ENCODE peak calls at places on chromosomes 3 and 15, in seven cellular contexts. I is gastrocnemius medialis, Y is BE2C, N is uterus, Z is lung, T is A549, R is neural progenitor cell. P is an unnamed sample.
A peak's percentile ranks its signal among the peaks of the same experiment; 100 is the strongest.

GRCh38 chr3:32630266-32630665 is 54.7 kb upstream of the CNOT10 start:
- DNase-seq in T (peak; percentile 28), N (no peak), I (no peak), Z (no peak), R (no peak), Y (no peak), P (no peak)

GRCh38 chr15:73078722-73079121 is 26.5 kb downstream of the NEO1 start:
- DNase-seq in I (no peak), R (peak; percentile 25), T (peak; percentile 28), N (no peak), Z (peak; percentile 48), Y (no peak), P (no peak)

GRCh38 chr3:30462725-30463124 is 143.7 kb upstream of the TGFBR2 start:
- DNase-seq in R (no peak), N (no peak), Y (no peak), T (no peak), I (no peak), Z (no peak), P (no peak)

GRCh38 chr3:86787091-86787490 is 203.9 kb downstream of the VGLL3 start:
- DNase-seq in Y (no peak), I (no peak), N (no peak), T (peak; percentile 48), R (no peak), Z (no peak), P (no peak)

GRCh38 chr15:70488002-70488605 is 275.3 kb downstream of the UACA start:
- DNase-seq in I (no peak), T (peak; percentile 80), Z (peak; percentile 78), N (peak; percentile 71), R (peak; percentile 74), Y (peak; percentile 72), P (peak; percentile 80)

GRCh38 chr15:53256043-53256442 is 465.9 kb upstream of the ONECUT1 start:
- DNase-seq in N (no peak), I (no peak), T (no peak), R (no peak), Z (no peak), Y (no peak), P (no peak)

GRCh38 chr3:43379343-43379742 is 93.0 kb downstream of the SNRK start:
- DNase-seq in Z (no peak), T (no peak), N (peak; percentile 41), I (no peak), Y (no peak), R (no peak), P (peak; percentile 21)

GRCh38 chr3:194967126-194968117 is 281.7 kb downstream of the FAM43A start:
- DNase-seq in T (no peak), R (no peak), I (no peak), N (no peak), Y (no peak), Z (no peak), P (peak; percentile 8)

GRCh38 chr3:177482048-177482741 is 284.9 kb upstream of the TBL1XR1 start:
- DNase-seq in T (no peak), Y (no peak), Z (no peak), N (no peak), R (no peak), I (no peak), P (no peak)

GRCh38 chr15:40847225-40847961 is 3.5 kb downstream of the SPINT1 start:
- DNase-seq in N (no peak), Y (peak; percentile 56), T (peak; percentile 64), R (peak; percentile 76), I (no peak), Z (peak; percentile 84), P (no peak)

GRCh38 chr3:29441020-29441324 is 160.1 kb downstream of the RBMS3 start:
- DNase-seq in Y (no peak), R (no peak), I (no peak), Z (no peak), T (no peak), N (no peak), P (no peak)

GRCh38 chr3:17122758-17123157 is 238.0 kb downstream of the PLCL2 start:
- DNase-seq in T (no peak), N (no peak), Z (peak; percentile 22), I (no peak), R (no peak), Y (no peak), P (no peak)

GRCh38 chr3:62757045-62757444 is 118.2 kb downstream of the CADPS start:
- DNase-seq in Y (no peak), R (no peak), N (no peak), T (no peak), Z (no peak), I (no peak), P (no peak)

GRCh38 chr15:23566070-23567050 is 886 bp downstream of the MKRN3 start:
- DNase-seq in T (peak; percentile 35), I (no peak), Y (no peak), R (no peak), Z (no peak), N (peak; percentile 13), P (no peak)

GRCh38 chr15:37425541-37425940 is 325.2 kb upstream of the MEIS2 start:
- DNase-seq in Y (no peak), R (no peak), Z (no peak), N (no peak), T (no peak), I (no peak), P (no peak)

GRCh38 chr3:55147856-55148720 is 220.2 kb upstream of the LRTM1 start:
- DNase-seq in N (no peak), R (no peak), Z (no peak), T (no peak), I (no peak), Y (no peak), P (no peak)

GRCh38 chr15:48555244-48555804 is 90.2 kb downstream of the FBN1 start:
- DNase-seq in Y (no peak), I (no peak), T (no peak), R (no peak), N (no peak), Z (no peak), P (no peak)

GRCh38 chr3:71103430-71103881 is 480.1 kb downstream of the FOXP1 start:
- DNase-seq in I (no peak), N (peak; percentile 53), Z (peak; percentile 53), Y (peak; percentile 67), R (no peak), T (no peak), P (no peak)

GRCh38 chr3:71099997-71100719 is 483.4 kb downstream of the FOXP1 start:
- DNase-seq in Z (no peak), R (no peak), N (no peak), T (no peak), I (no peak), Y (no peak), P (no peak)

GRCh38 chr3:71102111-71103039 is 481.2 kb downstream of the FOXP1 start:
- DNase-seq in Y (no peak), T (peak; percentile 71), I (no peak), Z (no peak), R (no peak), N (no peak), P (no peak)

GRCh38 chr3:71101014-71101413 is 482.5 kb downstream of the FOXP1 start:
- DNase-seq in Y (no peak), T (peak; percentile 49), R (no peak), I (no peak), Z (no peak), N (no peak), P (no peak)

GRCh38 chr3:71101581-71101980 is 481.9 kb downstream of the FOXP1 start:
- DNase-seq in R (no peak), Z (no peak), T (no peak), N (no peak), Y (no peak), I (no peak), P (no peak)
- H3K4me1 ChIP-seq in R (no peaks in the 10 kb centered on the region), Z (peaks cover 5% of the 10 kb centered on the region), T (peaks cover 48% of the 10 kb centered on the region), N (no peaks in the 10 kb centered on the region), Y (peaks cover 16% of the 10 kb centered on the region), I (peaks cover 8% of the 10 kb centered on the region), P (peaks cover 28% of the 10 kb centered on the region)

GRCh38 chr3:187828571-187829452 is 83.5 kb upstream of the BCL6 start:
- DNase-seq in T (no peak), Z (no peak), R (no peak), N (no peak), Y (no peak), I (no peak), P (no peak)
- H3K4me1 ChIP-seq in T (no peaks in the 10 kb centered on the region), Z (no peaks in the 10 kb centered on the region), R (no peaks in the 10 kb centered on the region), N (no peaks in the 10 kb centered on the region), Y (no peaks in the 10 kb centered on the region), I (no peaks in the 10 kb centered on the region), P (peaks cover 19% of the 10 kb centered on the region)

DNA sequence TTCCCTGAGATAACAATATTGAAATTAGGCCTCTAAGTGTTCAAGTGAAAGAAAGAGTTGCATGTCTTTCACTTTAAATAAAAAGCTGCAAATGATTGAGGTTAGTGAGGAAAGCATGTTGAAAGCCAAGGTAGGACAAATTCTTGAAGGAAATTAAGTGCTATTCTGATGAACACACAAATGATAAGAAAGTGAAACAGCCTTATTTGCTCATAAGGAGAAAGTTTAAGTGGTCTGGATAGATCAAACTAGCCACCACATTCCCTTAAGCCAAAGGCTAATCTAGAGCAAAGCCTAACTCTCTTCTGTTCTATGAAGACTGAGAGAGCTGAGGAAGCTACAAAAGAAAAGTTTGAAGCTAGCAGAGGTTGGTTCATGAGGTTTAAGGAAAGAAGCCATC is 36.1 kb downstream of the CRTC3 start:
- DNase-seq in R (no peak), I (no peak), T (no peak), Z (no peak), Y (no peak), N (no peak), P (no peak)
- H3K4me1 ChIP-seq in R (peaks cover 21% of the 10 kb centered on the region), I (peaks cover 21% of the 10 kb centered on the region), T (peaks cover 22% of the 10 kb centered on the region), Z (peaks cover 4% of the 10 kb centered on the region), Y (peaks cover 4% of the 10 kb centered on the region), N (no peaks in the 10 kb centered on the region), P (peaks cover 38% of the 10 kb centered on the region)

GRCh38 chr3:50338989-50339388 is 1.6 kb downstream of the RASSF1 start:
- DNase-seq in Y (no peak), R (no peak), Z (no peak), I (no peak), N (no peak), T (no peak), P (no peak)

GRCh38 chr3:50336452-50337174 is 4.0 kb downstream of the RASSF1 start:
- DNase-seq in Z (no peak), T (no peak), N (no peak), I (no peak), R (peak; percentile 37), Y (no peak), P (no peak)

GRCh38 chr3:50334339-50335075 is 6.1 kb downstream of the RASSF1 start:
- DNase-seq in T (no peak), Y (no peak), N (no peak), R (no peak), Z (no peak), I (no peak), P (no peak)

GRCh38 chr3:50339485-50340196 is 995 bp downstream of the RASSF1 start:
- DNase-seq in I (no peak), N (no peak), Y (no peak), R (no peak), T (no peak), Z (no peak), P (no peak)

DNA sequence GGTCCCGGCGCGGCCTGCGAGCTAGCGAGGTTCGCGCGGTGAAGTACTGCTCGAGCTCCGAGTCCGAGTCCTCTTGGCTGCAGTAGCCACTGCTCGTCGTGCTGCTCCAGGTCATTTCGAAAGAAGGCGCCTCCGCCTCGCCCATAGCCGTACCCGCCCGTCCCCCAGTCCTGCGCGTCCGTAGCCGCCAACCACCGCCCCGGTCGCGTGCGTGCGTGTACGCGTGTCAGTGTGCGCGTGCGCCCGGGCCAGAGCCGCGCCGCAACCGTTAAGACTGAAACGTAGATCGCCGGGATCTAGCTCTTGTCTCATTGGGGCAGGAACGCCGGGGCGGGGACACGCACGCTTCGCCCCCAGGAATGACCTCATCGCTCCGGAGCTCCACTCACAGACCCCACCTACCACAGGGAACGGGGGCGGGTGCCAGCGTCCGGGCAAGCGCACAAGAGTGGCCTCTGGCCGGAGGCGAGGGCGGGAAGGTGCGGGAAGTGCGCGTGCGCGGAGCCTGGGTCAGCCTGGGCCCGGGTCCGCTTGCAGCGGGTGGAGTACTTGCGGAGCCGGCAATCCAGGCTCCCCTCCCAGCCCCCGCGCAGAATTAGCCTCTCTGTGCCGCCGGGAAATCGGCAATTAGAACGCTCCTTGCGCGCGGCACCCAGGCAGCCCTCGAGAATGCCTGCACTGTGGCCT is 3.3 kb downstream of the RASSF1 start:
- DNase-seq in I (peak; percentile 100), T (peak; percentile 98), N (peak; percentile 100), R (peak; percentile 99), Y (peak; percentile 97), Z (peak; percentile 99), P (peak; percentile 100)
- H3K4me1 ChIP-seq in I (peaks cover 64% of the 10 kb centered on the region), T (peaks cover 29% of the 10 kb centered on the region), N (peaks cover 4% of the 10 kb centered on the region), R (peaks cover 25% of the 10 kb centered on the region), Y (peaks cover 3% of the 10 kb centered on the region), Z (peaks cover 30% of the 10 kb centered on the region), P (peaks cover 90% of the 10 kb centered on the region)

P was measured in suprapubic skin.